ENCODE peak calls at places on chromosomes 4 and X, in four cellular contexts. N is left ventricle myocardium inferior, Y is foreskin fibroblast, L is prostate gland. Q is an unnamed sample.

GRCh38 chrX:155246748-155247147 is 17.5 kb downstream of the RAB39B start:
- DNase-seq in N (no peak), Y (no peak), L (no peak), Q (no peak)

GRCh38 chrX:12505127-12505526 is 286.1 kb upstream of the PRPS2 start:
- DNase-seq in N (no peak), Y (no peak), L (no peak), Q (no peak)

GRCh38 chrX:34585561-34585960 is 71.5 kb downstream of the TMEM47 start:
- DNase-seq in N (no peak), Y (no peak), L (no peak), Q (no peak)

GRCh38 chrX:110723844-110724243 is 71.8 kb downstream of the CHRDL1 start:
- DNase-seq in N (no peak), Y (no peak), L (no peak), Q (no peak)

GRCh38 chr4:148151797-148152196 is 290.4 kb downstream of the NR3C2 start:
- DNase-seq in N (no peak), Y (no peak), L (no peak), Q (no peak)

GRCh38 chr4:128271551-128271950 is 16.1 kb downstream of the PGRMC2 start:
- DNase-seq in N (no peak), Y (no peak), L (no peak), Q (no peak)

GRCh38 chrX:133415276-133416105 is at the start of gene GPC4:
- DNase-seq in N (peak), Y (no peak), L (peak), Q (no peak)

GRCh38 chrX:24231169-24231568 is 81.6 kb downstream of the ZFX start:
- DNase-seq in N (no peak), Y (peak), L (no peak), Q (no peak)

GRCh38 chr4:21467551-21467950 is 481.0 kb downstream of the KCNIP4 start:
- DNase-seq in N (no peak), Y (no peak), L (no peak), Q (no peak)

GRCh38 chr4:39083164-39083563 is 21.1 kb downstream of the KLHL5 start:
- DNase-seq in N (no peak), Y (peak), L (no peak), Q (no peak)

GRCh38 chr4:17326756-17327155 is 185.1 kb downstream of the QDPR start:
- DNase-seq in N (no peak), Y (no peak), L (no peak), Q (no peak)

GRCh38 chrX:24229967-24230366 is 80.4 kb downstream of the ZFX start:
- DNase-seq in N (no peak), Y (no peak), L (no peak), Q (no peak)

GRCh38 chr4:74228691-74229640 is 71.0 kb downstream of the MTHFD2L start:
- DNase-seq in N (peak), Y (peak), L (peak), Q (peak)

GRCh38 chrX:72029473-72030411 is 102.0 kb downstream of the RTL5 start:
- DNase-seq in N (no peak), Y (peak), L (no peak), Q (no peak)

GRCh38 chr4:8745828-8746225 is 125.8 kb downstream of the HMX1 start:
- DNase-seq in N (no peak), Y (no peak), L (no peak), Q (no peak)

GRCh38 chr4:158067646-158068045 is 105.2 kb downstream of the GASK1B start:
- DNase-seq in N (no peak), Y (no peak), L (no peak), Q (no peak)

DNA sequence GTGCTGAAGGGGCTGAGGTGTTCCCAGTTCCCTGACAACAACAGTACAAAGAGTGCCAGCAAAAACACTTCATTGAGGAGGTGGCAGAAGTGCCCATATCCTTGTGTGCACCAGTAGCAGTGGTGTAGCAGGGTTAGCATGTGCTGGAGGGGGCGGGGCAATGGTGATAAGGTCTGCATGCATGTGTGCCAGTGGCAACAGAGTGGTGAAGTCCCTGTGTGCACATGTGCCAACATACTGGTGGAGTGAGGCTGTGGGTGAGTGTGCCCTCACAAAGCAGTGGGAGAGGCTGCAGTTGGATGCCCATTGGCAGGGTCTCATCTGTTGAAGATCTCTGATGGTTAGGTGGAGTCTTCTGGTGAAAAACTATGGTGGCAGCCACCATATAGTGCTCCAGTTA is 994.6 kb downstream of the PCDH19 start:
- DNase-seq in N (no peak), Y (no peak), L (no peak), Q (no peak)
- TF ChIP-seq CTCF in N (no peak), Y (no peak), L (no peak), Q (no peak)

GRCh38 chr4:5711479-5712184 is 631 bp downstream of the EVC start:
- DNase-seq in N (peak), Y (peak), L (no peak), Q (no peak)
- TF ChIP-seq CTCF in N (no peak), Y (no peak), L (no peak), Q (no peak)

DNA sequence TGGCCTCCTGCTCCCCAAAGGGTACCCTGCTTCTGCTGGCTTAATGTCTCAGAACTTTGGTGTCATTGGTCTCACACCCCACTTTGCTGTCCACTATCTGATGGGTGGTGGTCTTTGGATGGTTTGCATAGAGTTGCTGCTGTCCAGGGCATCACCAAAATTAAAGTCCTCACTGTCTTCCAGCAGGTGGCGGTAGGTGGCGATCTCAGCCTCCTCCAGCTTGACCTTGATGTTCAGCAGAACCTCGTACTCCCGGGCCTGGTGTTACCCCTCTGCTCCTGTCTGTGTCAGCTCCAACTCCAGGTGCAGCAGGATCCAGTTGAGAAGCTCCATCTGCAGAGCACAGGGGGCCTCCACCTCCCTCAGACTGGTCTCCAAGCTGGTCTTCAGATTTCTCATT is 1169.5 kb upstream of the PABPC4L start:
- DNase-seq in N (no peak), Y (no peak), L (no peak), Q (no peak)
- TF ChIP-seq CTCF in N (no peak), Y (no peak), L (no peak), Q (no peak)

DNA sequence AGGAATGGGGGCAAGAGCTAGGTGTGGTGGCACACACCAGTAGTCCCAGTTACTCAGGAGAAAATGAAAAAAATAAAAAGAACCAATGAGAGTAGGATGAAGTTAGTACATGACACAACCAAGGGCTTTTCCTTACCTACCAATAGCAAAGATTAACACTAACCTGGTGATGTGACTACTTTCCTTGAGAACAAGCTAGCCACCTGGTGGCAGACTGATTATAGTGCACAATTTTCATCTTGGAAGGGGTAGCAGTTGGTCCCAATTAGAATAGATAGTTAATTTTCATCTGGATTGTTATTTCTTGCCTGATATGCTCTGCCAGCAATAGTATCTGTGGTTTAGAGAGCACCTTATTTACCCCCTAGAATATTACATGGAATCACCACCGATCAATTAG is 1216.8 kb upstream of the PABPC4L start:
- DNase-seq in N (no peak), Y (no peak), L (no peak), Q (no peak)
- TF ChIP-seq CTCF in N (no peak), Y (peak), L (no peak), Q (no peak)

DNA sequence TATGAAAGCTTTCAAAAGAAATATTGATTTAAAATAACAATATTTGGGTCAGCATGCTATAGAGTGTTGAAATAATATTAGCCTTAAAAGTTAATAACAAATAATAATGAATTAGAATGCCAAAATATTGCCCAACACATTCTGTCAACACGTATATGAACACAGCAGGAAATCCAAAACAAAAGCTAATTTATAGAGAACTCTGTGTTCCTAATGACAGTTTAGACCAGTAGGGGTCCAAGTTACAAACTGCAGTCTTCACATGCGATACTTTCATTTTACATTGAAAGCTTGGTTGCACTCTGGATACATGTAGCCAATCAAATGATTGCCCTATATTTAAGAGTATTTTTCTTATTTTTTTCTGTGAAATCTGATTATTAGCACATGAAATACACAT is 274.4 kb downstream of the DCTD start:
- DNase-seq in N (no peak), Y (no peak), L (no peak), Q (no peak)
- TF ChIP-seq CTCF in N (peak), Y (peak), L (no peak), Q (no peak)

GRCh38 chr4:165058676-165059075 is 5.0 kb downstream of the TRIM75 start:
- DNase-seq in N (no peak), Y (no peak), L (no peak), Q (no peak)

GRCh38 chr4:165055601-165056000 is 1.9 kb downstream of the TRIM75 start:
- DNase-seq in N (no peak), Y (no peak), L (no peak), Q (no peak)

DNA sequence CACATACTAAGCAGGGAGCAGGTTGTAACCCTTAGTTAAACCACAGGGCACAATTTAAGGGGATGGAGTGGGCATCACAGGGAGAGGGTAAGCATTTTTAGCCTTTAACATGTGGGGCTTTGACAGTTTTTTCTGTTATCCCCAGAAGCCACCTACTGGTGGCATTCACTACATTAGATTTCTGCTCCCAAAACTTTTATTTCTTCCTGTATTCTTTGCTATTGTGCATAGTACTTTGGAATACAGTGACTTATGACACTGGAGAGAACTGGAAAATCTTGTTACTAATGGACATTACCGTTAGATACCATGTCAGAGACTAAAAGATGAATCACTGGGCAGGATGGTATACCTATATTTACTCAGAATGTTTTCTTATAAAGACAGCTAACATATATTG is 7.3 kb downstream of the TRIM75 start:
- DNase-seq in N (no peak), Y (no peak), L (no peak), Q (no peak)
- TF ChIP-seq CTCF in N (peak), Y (peak), L (no peak), Q (no peak)

GRCh38 chrX:131626681-131627296 is 82.9 kb downstream of the OR13H1 start:
- DNase-seq in N (no peak), Y (no peak), L (no peak), Q (no peak)
- TF ChIP-seq CTCF in N (no peak), Y (peak), L (no peak), Q (no peak)

GRCh38 chrX:114338870-114339269 is 245.0 kb upstream of the HTR2C start:
- DNase-seq in N (no peak), Y (no peak), L (no peak), Q (no peak)

GRCh38 chrX:114344756-114345155 is 239.1 kb upstream of the HTR2C start:
- DNase-seq in N (no peak), Y (peak), L (no peak), Q (no peak)
- TF ChIP-seq CTCF in N (peak), Y (peak), L (peak), Q (no peak)

DNA sequence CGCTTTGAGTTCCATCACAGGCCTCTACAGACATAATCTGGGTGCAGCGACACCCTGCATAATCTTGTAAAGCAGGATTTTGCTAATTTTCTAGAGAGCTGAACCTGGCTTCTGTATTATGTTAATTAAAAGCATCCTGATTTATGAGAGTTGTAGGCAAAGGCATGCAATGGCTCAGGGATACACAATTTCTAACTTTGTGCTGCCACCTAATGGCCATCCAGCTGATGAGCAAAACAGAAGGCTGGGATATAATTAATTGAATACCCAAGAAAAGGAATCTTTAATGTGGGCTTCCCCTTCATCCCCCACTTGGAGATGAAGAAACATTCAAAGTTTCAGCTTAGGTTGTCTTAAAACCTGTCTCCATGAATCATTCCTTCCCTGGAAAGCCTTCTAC is 78.1 kb downstream of the BMP15 start:
- DNase-seq in N (no peak), Y (peak), L (peak), Q (no peak)
- TF ChIP-seq CTCF in N (peak), Y (peak), L (no peak), Q (no peak)

DNA sequence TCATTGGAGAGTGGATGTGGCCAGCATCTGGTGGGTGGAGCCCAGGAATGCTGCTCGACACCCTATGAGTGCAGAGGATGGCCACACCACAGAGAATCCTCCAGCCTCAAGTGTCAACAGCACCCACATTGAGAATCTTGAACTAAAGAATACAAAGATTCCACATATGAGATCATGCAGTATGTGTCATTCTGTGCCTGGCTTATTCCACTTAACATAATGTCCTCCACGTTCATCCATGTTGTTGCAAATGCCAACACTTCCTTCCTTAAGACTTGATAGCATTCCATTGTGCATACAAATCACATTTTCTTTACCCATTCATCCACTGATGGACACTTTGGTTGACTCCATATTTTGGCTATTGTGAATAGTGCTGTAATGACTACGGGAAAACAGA is 145.8 kb downstream of the PRKX start:
- DNase-seq in N (no peak), Y (peak), L (no peak), Q (no peak)
- TF ChIP-seq CTCF in N (no peak), Y (no peak), L (no peak), Q (no peak)